ENCODE peak calls at places on chromosomes 11 and 22, in nine cellular contexts. One of them, this sample, is unnamed.
A peak's percentile ranks its signal among the peaks of the same experiment; 100 is the strongest.

GRCh38 chr11:10350341-10350740 is 45.5 kb downstream of the ADM start:
- DNase-seq in germinal center: no peak
- DNase-seq in C1 segment of cervical spinal cord: no peak
- DNase-seq in erythroblast: no peak
- DNase-seq in LHCN-M2: peak; percentile 64
- DNase-seq in stimulated activated CD8-positive, alpha-beta memory T cell treated with anti-CD3 and anti-CD28 coated beads, Interleukin-4, amount 100 ng/mL, for 1 hour: no peak
- DNase-seq in RPMI8226: no peak
- DNase-seq in activated CD4-positive, CD25-positive, alpha-beta regulatory T cell: no peak
- DNase-seq in brain microvascular endothelial cell: peak; percentile 93
- DNase-seq in this sample: no peak

GRCh38 chr11:68798221-68798813 is 43.4 kb downstream of the CPT1A start:
- DNase-seq in LHCN-M2: no peak
- DNase-seq in germinal center: peak; percentile 26
- DNase-seq in stimulated activated CD8-positive, alpha-beta memory T cell treated with anti-CD3 and anti-CD28 coated beads, Interleukin-4, amount 100 ng/mL, for 1 hour: peak; percentile 6
- DNase-seq in activated CD4-positive, CD25-positive, alpha-beta regulatory T cell: peak; percentile 22
- DNase-seq in erythroblast: peak; percentile 37
- DNase-seq in C1 segment of cervical spinal cord: no peak
- DNase-seq in RPMI8226: peak; percentile 39
- DNase-seq in brain microvascular endothelial cell: no peak
- DNase-seq in this sample: no peak

GRCh38 chr11:126084608-126084912 is 21.9 kb upstream of the CDON start:
- DNase-seq in LHCN-M2: no peak
- DNase-seq in germinal center: no peak
- DNase-seq in RPMI8226: peak; percentile 2
- DNase-seq in activated CD4-positive, CD25-positive, alpha-beta regulatory T cell: no peak
- DNase-seq in C1 segment of cervical spinal cord: no peak
- DNase-seq in stimulated activated CD8-positive, alpha-beta memory T cell treated with anti-CD3 and anti-CD28 coated beads, Interleukin-4, amount 100 ng/mL, for 1 hour: no peak
- DNase-seq in brain microvascular endothelial cell: no peak
- DNase-seq in erythroblast: no peak
- DNase-seq in this sample: no peak

GRCh38 chr11:43866520-43866919 is 14.1 kb upstream of the ALKBH3 start:
- DNase-seq in stimulated activated CD8-positive, alpha-beta memory T cell treated with anti-CD3 and anti-CD28 coated beads, Interleukin-4, amount 100 ng/mL, for 1 hour: no peak
- DNase-seq in RPMI8226: no peak
- DNase-seq in C1 segment of cervical spinal cord: no peak
- DNase-seq in brain microvascular endothelial cell: peak; percentile 56
- DNase-seq in erythroblast: no peak
- DNase-seq in LHCN-M2: no peak
- DNase-seq in germinal center: no peak
- DNase-seq in activated CD4-positive, CD25-positive, alpha-beta regulatory T cell: no peak
- DNase-seq in this sample: no peak

GRCh38 chr11:111707039-111707690 is 59.0 kb downstream of the PPP2R1B start:
- DNase-seq in RPMI8226: no peak
- DNase-seq in germinal center: no peak
- DNase-seq in stimulated activated CD8-positive, alpha-beta memory T cell treated with anti-CD3 and anti-CD28 coated beads, Interleukin-4, amount 100 ng/mL, for 1 hour: no peak
- DNase-seq in erythroblast: no peak
- DNase-seq in LHCN-M2: peak; percentile 31
- DNase-seq in activated CD4-positive, CD25-positive, alpha-beta regulatory T cell: no peak
- DNase-seq in C1 segment of cervical spinal cord: peak; percentile 13
- DNase-seq in brain microvascular endothelial cell: peak; percentile 77
- DNase-seq in this sample: peak; percentile 21

GRCh38 chr11:77547863-77548551 is 41.7 kb upstream of the AQP11 start:
- DNase-seq in LHCN-M2: peak; percentile 69
- DNase-seq in germinal center: peak; percentile 33
- DNase-seq in stimulated activated CD8-positive, alpha-beta memory T cell treated with anti-CD3 and anti-CD28 coated beads, Interleukin-4, amount 100 ng/mL, for 1 hour: peak; percentile 4
- DNase-seq in brain microvascular endothelial cell: peak; percentile 36
- DNase-seq in erythroblast: peak; percentile 64
- DNase-seq in RPMI8226: peak; percentile 74
- DNase-seq in C1 segment of cervical spinal cord: no peak
- DNase-seq in activated CD4-positive, CD25-positive, alpha-beta regulatory T cell: no peak
- DNase-seq in this sample: no peak

GRCh38 chr11:77147668-77148321 is 19.7 kb downstream of the MYO7A start:
- DNase-seq in stimulated activated CD8-positive, alpha-beta memory T cell treated with anti-CD3 and anti-CD28 coated beads, Interleukin-4, amount 100 ng/mL, for 1 hour: no peak
- DNase-seq in C1 segment of cervical spinal cord: no peak
- DNase-seq in brain microvascular endothelial cell: no peak
- DNase-seq in LHCN-M2: no peak
- DNase-seq in activated CD4-positive, CD25-positive, alpha-beta regulatory T cell: no peak
- DNase-seq in germinal center: peak; percentile 56
- DNase-seq in erythroblast: peak; percentile 23
- DNase-seq in RPMI8226: no peak
- DNase-seq in this sample: no peak

GRCh38 chr22:37253164-37253660 is 9.1 kb upstream of the RAC2 start:
- DNase-seq in activated CD4-positive, CD25-positive, alpha-beta regulatory T cell: no peak
- DNase-seq in stimulated activated CD8-positive, alpha-beta memory T cell treated with anti-CD3 and anti-CD28 coated beads, Interleukin-4, amount 100 ng/mL, for 1 hour: no peak
- DNase-seq in germinal center: no peak
- DNase-seq in RPMI8226: no peak
- DNase-seq in erythroblast: no peak
- DNase-seq in C1 segment of cervical spinal cord: no peak
- DNase-seq in LHCN-M2: no peak
- DNase-seq in brain microvascular endothelial cell: no peak
- DNase-seq in this sample: no peak

GRCh38 chr11:94043241-94043640 is 22.1 kb downstream of the HEPHL1 start:
- DNase-seq in erythroblast: peak; percentile 9
- DNase-seq in RPMI8226: no peak
- DNase-seq in C1 segment of cervical spinal cord: no peak
- DNase-seq in germinal center: no peak
- DNase-seq in LHCN-M2: no peak
- DNase-seq in activated CD4-positive, CD25-positive, alpha-beta regulatory T cell: no peak
- DNase-seq in brain microvascular endothelial cell: no peak
- DNase-seq in stimulated activated CD8-positive, alpha-beta memory T cell treated with anti-CD3 and anti-CD28 coated beads, Interleukin-4, amount 100 ng/mL, for 1 hour: no peak
- DNase-seq in this sample: no peak

GRCh38 chr11:78786086-78786485 is 211.4 kb upstream of the NARS2 start:
- DNase-seq in erythroblast: no peak
- DNase-seq in germinal center: no peak
- DNase-seq in activated CD4-positive, CD25-positive, alpha-beta regulatory T cell: no peak
- DNase-seq in brain microvascular endothelial cell: no peak
- DNase-seq in C1 segment of cervical spinal cord: no peak
- DNase-seq in RPMI8226: no peak
- DNase-seq in stimulated activated CD8-positive, alpha-beta memory T cell treated with anti-CD3 and anti-CD28 coated beads, Interleukin-4, amount 100 ng/mL, for 1 hour: no peak
- DNase-seq in LHCN-M2: no peak
- DNase-seq in this sample: no peak

GRCh38 chr11:126147268-126148111 is 64.0 kb downstream of the RPUSD4 start:
- DNase-seq in activated CD4-positive, CD25-positive, alpha-beta regulatory T cell: no peak
- DNase-seq in LHCN-M2: no peak
- DNase-seq in germinal center: no peak
- DNase-seq in brain microvascular endothelial cell: no peak
- DNase-seq in RPMI8226: no peak
- DNase-seq in C1 segment of cervical spinal cord: no peak
- DNase-seq in erythroblast: no peak
- DNase-seq in stimulated activated CD8-positive, alpha-beta memory T cell treated with anti-CD3 and anti-CD28 coated beads, Interleukin-4, amount 100 ng/mL, for 1 hour: no peak
- DNase-seq in this sample: no peak

GRCh38 chr11:126722006-126722736 is 278.4 kb downstream of the KIRREL3 start:
- DNase-seq in activated CD4-positive, CD25-positive, alpha-beta regulatory T cell: no peak
- DNase-seq in LHCN-M2: no peak
- DNase-seq in brain microvascular endothelial cell: no peak
- DNase-seq in stimulated activated CD8-positive, alpha-beta memory T cell treated with anti-CD3 and anti-CD28 coated beads, Interleukin-4, amount 100 ng/mL, for 1 hour: no peak
- DNase-seq in C1 segment of cervical spinal cord: no peak
- DNase-seq in germinal center: no peak
- DNase-seq in erythroblast: no peak
- DNase-seq in RPMI8226: no peak
- DNase-seq in this sample: no peak

GRCh38 chr22:50471962-50472361 is 2.9 kb downstream of the SBF1 start:
- DNase-seq in LHCN-M2: no peak
- DNase-seq in activated CD4-positive, CD25-positive, alpha-beta regulatory T cell: no peak
- DNase-seq in germinal center: no peak
- DNase-seq in erythroblast: no peak
- DNase-seq in brain microvascular endothelial cell: no peak
- DNase-seq in stimulated activated CD8-positive, alpha-beta memory T cell treated with anti-CD3 and anti-CD28 coated beads, Interleukin-4, amount 100 ng/mL, for 1 hour: no peak
- DNase-seq in RPMI8226: no peak
- DNase-seq in C1 segment of cervical spinal cord: no peak
- DNase-seq in this sample: no peak

GRCh38 chr22:25223269-25223850 is 3.9 kb downstream of the CRYBB2 start:
- DNase-seq in activated CD4-positive, CD25-positive, alpha-beta regulatory T cell: no peak
- DNase-seq in C1 segment of cervical spinal cord: no peak
- DNase-seq in brain microvascular endothelial cell: no peak
- DNase-seq in stimulated activated CD8-positive, alpha-beta memory T cell treated with anti-CD3 and anti-CD28 coated beads, Interleukin-4, amount 100 ng/mL, for 1 hour: no peak
- DNase-seq in erythroblast: no peak
- DNase-seq in germinal center: no peak
- DNase-seq in LHCN-M2: no peak
- DNase-seq in RPMI8226: no peak
- DNase-seq in this sample: no peak

GRCh38 chr11:77596626-77597025 is 6.9 kb downstream of the AQP11 start:
- DNase-seq in C1 segment of cervical spinal cord: no peak
- DNase-seq in germinal center: no peak
- DNase-seq in stimulated activated CD8-positive, alpha-beta memory T cell treated with anti-CD3 and anti-CD28 coated beads, Interleukin-4, amount 100 ng/mL, for 1 hour: no peak
- DNase-seq in brain microvascular endothelial cell: peak; percentile 18
- DNase-seq in LHCN-M2: peak; percentile 37
- DNase-seq in activated CD4-positive, CD25-positive, alpha-beta regulatory T cell: no peak
- DNase-seq in RPMI8226: no peak
- DNase-seq in erythroblast: no peak
- DNase-seq in this sample: no peak

GRCh38 chr11:123063396-123064267 is 1.7 kb upstream of the HSPA8 start:
- DNase-seq in LHCN-M2: peak; percentile 66
- DNase-seq in RPMI8226: peak; percentile 41
- DNase-seq in brain microvascular endothelial cell: peak; percentile 53
- DNase-seq in stimulated activated CD8-positive, alpha-beta memory T cell treated with anti-CD3 and anti-CD28 coated beads, Interleukin-4, amount 100 ng/mL, for 1 hour: no peak
- DNase-seq in erythroblast: peak; percentile 78
- DNase-seq in germinal center: no peak
- DNase-seq in activated CD4-positive, CD25-positive, alpha-beta regulatory T cell: no peak
- DNase-seq in C1 segment of cervical spinal cord: peak; percentile 52
- DNase-seq in this sample: no peak

GRCh38 chr11:17405232-17406005 is 17.0 kb upstream of the KCNJ11 start:
- DNase-seq in RPMI8226: peak; percentile 86
- DNase-seq in LHCN-M2: peak; percentile 87
- DNase-seq in activated CD4-positive, CD25-positive, alpha-beta regulatory T cell: no peak
- DNase-seq in germinal center: no peak
- DNase-seq in brain microvascular endothelial cell: peak; percentile 35
- DNase-seq in erythroblast: no peak
- DNase-seq in stimulated activated CD8-positive, alpha-beta memory T cell treated with anti-CD3 and anti-CD28 coated beads, Interleukin-4, amount 100 ng/mL, for 1 hour: no peak
- DNase-seq in C1 segment of cervical spinal cord: peak; percentile 79
- DNase-seq in this sample: peak; percentile 41

GRCh38 chr11:16034074-16034473 is 322.3 kb downstream of the SOX6 start:
- DNase-seq in brain microvascular endothelial cell: no peak
- DNase-seq in germinal center: no peak
- DNase-seq in stimulated activated CD8-positive, alpha-beta memory T cell treated with anti-CD3 and anti-CD28 coated beads, Interleukin-4, amount 100 ng/mL, for 1 hour: no peak
- DNase-seq in RPMI8226: no peak
- DNase-seq in C1 segment of cervical spinal cord: no peak
- DNase-seq in activated CD4-positive, CD25-positive, alpha-beta regulatory T cell: no peak
- DNase-seq in LHCN-M2: no peak
- DNase-seq in erythroblast: no peak
- DNase-seq in this sample: no peak

GRCh38 chr11:44146931-44147330 is 51.5 kb downstream of the EXT2 start:
- DNase-seq in germinal center: no peak
- DNase-seq in stimulated activated CD8-positive, alpha-beta memory T cell treated with anti-CD3 and anti-CD28 coated beads, Interleukin-4, amount 100 ng/mL, for 1 hour: no peak
- DNase-seq in activated CD4-positive, CD25-positive, alpha-beta regulatory T cell: no peak
- DNase-seq in RPMI8226: no peak
- DNase-seq in LHCN-M2: no peak
- DNase-seq in C1 segment of cervical spinal cord: no peak
- DNase-seq in erythroblast: no peak
- DNase-seq in brain microvascular endothelial cell: no peak
- DNase-seq in this sample: no peak

GRCh38 chr22:30667092-30667485 is 586 bp downstream of the DUSP18 start:
- DNase-seq in stimulated activated CD8-positive, alpha-beta memory T cell treated with anti-CD3 and anti-CD28 coated beads, Interleukin-4, amount 100 ng/mL, for 1 hour: no peak
- DNase-seq in C1 segment of cervical spinal cord: no peak
- DNase-seq in RPMI8226: no peak
- DNase-seq in activated CD4-positive, CD25-positive, alpha-beta regulatory T cell: no peak
- DNase-seq in erythroblast: no peak
- DNase-seq in LHCN-M2: no peak
- DNase-seq in germinal center: no peak
- DNase-seq in brain microvascular endothelial cell: no peak
- DNase-seq in this sample: no peak